ENCODE peak calls at places on chromosomes 5 and 9, in ten cellular contexts. B is erythroblast; C is brain microvascular endothelial cell; W is NCI-H2081; R is NCI-H460; N is stimulated activated CD4-positive, alpha-beta T cell treated with anti-CD3 and anti-CD28 coated beads, TNF-alpha, amount 100 ng/mL, for 1 hour; X is left ventricle myocardium inferior; Y is endodermal cell; T is pancreas; S is stimulated activated effector memory CD8-positive, alpha-beta T cell treated with anti-CD3 and anti-CD28 coated beads, Interleukin-12 subunit alpha, Interleukin-12 subunit beta, amount 100 ng/mL, for 72 hours. I is an unnamed sample.

GRCh38 chr5:27612161-27612560 is 573.8 kb upstream of the CDH9 start:
- DNase-seq in S (no peak), T (no peak), W (no peak), Y (no peak), X (no peak), R (no peak), C (no peak), B (no peak), N (no peak), I (no peak)

GRCh38 chr5:102866315-102866693 is 111.2 kb downstream of the PAM start:
- DNase-seq in S (no peak), R (no peak), Y (no peak), N (no peak), T (no peak), W (no peak), C (no peak), X (no peak), B (peak; percentile 40), I (no peak)

GRCh38 chr9:137589441-137590122 is 730 bp downstream of the ZMYND19 start:
- DNase-seq in W (no peak), Y (peak; percentile 64), X (no peak), N (no peak), B (peak; percentile 52), R (no peak), S (no peak), C (no peak), T (peak; percentile 66), I (no peak)

GRCh38 chr5:122680623-122681350 is 94.1 kb upstream of the SNX2 start:
- DNase-seq in N (no peak), S (no peak), X (no peak), R (no peak), B (no peak), Y (no peak), W (no peak), C (no peak), T (no peak), I (no peak)

GRCh38 chr5:142618125-142618524 is 67.8 kb downstream of the FGF1 start:
- DNase-seq in B (no peak), W (no peak), X (no peak), C (peak; percentile 81), N (no peak), T (no peak), R (no peak), Y (no peak), S (peak; percentile 53), I (no peak)

GRCh38 chr9:16710888-16711287 is 159.6 kb downstream of the BNC2 start:
- DNase-seq in Y (peak; percentile 61), C (no peak), N (no peak), B (no peak), R (no peak), W (no peak), T (no peak), S (no peak), X (no peak), I (no peak)

GRCh38 chr9:100756217-100756616 is 178.3 kb downstream of the CAVIN4 start:
- DNase-seq in R (no peak), X (no peak), C (no peak), B (no peak), S (no peak), N (no peak), T (no peak), W (peak; percentile 69), Y (no peak), I (no peak)

GRCh38 chr5:127205147-127205546 is 85.4 kb upstream of the MEGF10 start:
- DNase-seq in C (no peak), S (no peak), N (no peak), R (no peak), T (no peak), W (no peak), Y (no peak), B (no peak), X (no peak), I (no peak)

GRCh38 chr9:107588393-107588792 is 98.8 kb upstream of the KLF4 start:
- DNase-seq in X (no peak), R (no peak), N (no peak), C (no peak), B (no peak), Y (no peak), S (no peak), T (no peak), W (no peak), I (no peak)

GRCh38 chr5:11511878-11512277 is 392.4 kb downstream of the CTNND2 start:
- DNase-seq in S (no peak), C (no peak), T (no peak), R (no peak), N (no peak), X (no peak), B (no peak), Y (no peak), W (no peak), I (no peak)

GRCh38 chr9:103188966-103189365 is 193.8 kb downstream of the CYLC2 start:
- DNase-seq in R (no peak), S (no peak), C (no peak), X (no peak), Y (no peak), T (no peak), N (no peak), B (no peak), W (no peak), I (no peak)

GRCh38 chr9:79817469-79818004 is 245.8 kb downstream of the TLE4 start:
- DNase-seq in B (no peak), W (no peak), X (no peak), C (peak; percentile 7), T (no peak), R (no peak), Y (peak; percentile 45), N (no peak), S (peak; percentile 66), I (peak; percentile 54)

GRCh38 chr5:168268949-168269943 is 22.2 kb upstream of the WWC1 start:
- DNase-seq in S (peak; percentile 76), R (peak; percentile 87), C (peak; percentile 67), N (peak; percentile 51), B (peak; percentile 53), W (peak; percentile 95), Y (peak; percentile 99), T (peak; percentile 94), X (peak; percentile 80), I (peak; percentile 93)